ENCODE peak calls at places on chromosomes 1 and 21, in five cellular contexts. O is NCI-H2081, H is HTR-8/SVneo, B is M059J, L is HuH-7. N is an unnamed sample.

GRCh38 chr1:21894034-21894881 is 42.9 kb downstream of the HSPG2 start:
- DNase-seq in L (no peak), B (no peak), O (no peak), H (no peak), N (no peak)

GRCh38 chr1:230575886-230576477 is 66.3 kb upstream of the COG2 start:
- DNase-seq in B (no peak), L (no peak), H (no peak), O (no peak), N (no peak)

GRCh38 chr1:39576016-39576657 is 453 bp downstream of the PABPC4 start:
- DNase-seq in L (no peak), B (peak), O (no peak), H (no peak), N (peak)

GRCh38 chr1:222941425-222941824 is 126.6 kb downstream of the DISP1 start:
- DNase-seq in H (no peak), L (no peak), B (no peak), O (no peak), N (no peak)

GRCh38 chr1:106831511-106831910 is 225.0 kb upstream of the PRMT6 start:
- DNase-seq in H (no peak), L (no peak), B (no peak), O (no peak), N (no peak)

GRCh38 chr21:16968436-16968835 is 544.4 kb upstream of the CXADR start:
- DNase-seq in L (no peak), O (no peak), B (no peak), H (no peak), N (no peak)

GRCh38 chr1:202659541-202659940 is 50.7 kb downstream of the SYT2 start:
- DNase-seq in H (no peak), O (no peak), L (no peak), B (no peak), N (no peak)

GRCh38 chr21:38342734-38343133 is 85.9 kb downstream of the KCNJ15 start:
- DNase-seq in L (no peak), B (no peak), H (no peak), O (no peak), N (no peak)

GRCh38 chr21:38308010-38308784 is 51.4 kb downstream of the KCNJ15 start:
- DNase-seq in O (no peak), L (no peak), H (no peak), B (no peak), N (no peak)

GRCh38 chr1:71521655-71522264 is 440.9 kb upstream of the ZRANB2 start:
- DNase-seq in L (peak), O (peak), B (peak), H (no peak), N (peak)

GRCh38 chr1:109819365-109819764 is 55.6 kb upstream of the EPS8L3 start:
- DNase-seq in H (no peak), O (no peak), B (no peak), L (no peak), N (no peak)

GRCh38 chr1:231032963-231033362 is 7.1 kb downstream of the FAM89A start:
- DNase-seq in L (no peak), O (no peak), H (no peak), B (peak), N (no peak)

GRCh38 chr1:10065344-10065685 is 32.6 kb downstream of the UBE4B start:
- DNase-seq in B (no peak), O (no peak), H (no peak), L (peak), N (no peak)

GRCh38 chr1:221190249-221190648 is 311.0 kb downstream of the HLX start:
- DNase-seq in B (no peak), L (no peak), O (no peak), H (no peak), N (no peak)